ENCODE peak calls at places on chromosomes 1 and 21, in nine cellular contexts. W, G, C, X, V, F, K, S and E are unnamed samples.
A peak's percentile ranks its signal among the peaks of the same experiment; 100 is the strongest.

GRCh38 chr1:157925419-157926166 is 67.9 kb upstream of the KIRREL1 start:
- DNase-seq in X (no peak), G (no peak), V (no peak), C (no peak), K (no peak), W (no peak), F (no peak), S (no peak), E (no peak)

GRCh38 chr1:196393742-196394141 is 214.5 kb downstream of the KCNT2 start:
- DNase-seq in X (no peak), C (no peak), G (no peak), W (peak; percentile 79), S (no peak), F (no peak), V (no peak), K (no peak), E (no peak)

GRCh38 chr1:231924183-231924582 is 297.6 kb downstream of the DISC1 start:
- DNase-seq in K (no peak), F (no peak), W (no peak), G (no peak), V (no peak), S (no peak), C (no peak), X (no peak), E (no peak)

GRCh38 chr1:100053727-100054126 is 79.0 kb downstream of the SASS6 start:
- DNase-seq in F (no peak), C (no peak), K (no peak), X (no peak), W (no peak), V (no peak), S (no peak), G (no peak), E (no peak)

GRCh38 chr21:38306407-38306806 is 49.6 kb downstream of the KCNJ15 start:
- DNase-seq in G (no peak), X (no peak), F (no peak), K (no peak), C (no peak), V (no peak), S (no peak), W (peak; percentile 95), E (no peak)

GRCh38 chr1:160032165-160032827 is 506 bp upstream of the PIGM start:
- DNase-seq in C (peak; percentile 41), F (no peak), K (no peak), G (peak; percentile 27), S (peak; percentile 11), V (no peak), X (no peak), W (no peak), E (peak; percentile 11)

GRCh38 chr1:57188169-57188568 is 222.4 kb upstream of the C8B start:
- DNase-seq in V (no peak), S (no peak), C (no peak), F (no peak), W (peak; percentile 40), G (no peak), K (no peak), X (no peak), E (no peak)

GRCh38 chr1:66575739-66576138 is 41.8 kb downstream of the SGIP1 start:
- DNase-seq in K (no peak), G (no peak), F (no peak), W (peak; percentile 95), X (peak; percentile 71), S (no peak), V (no peak), C (peak; percentile 55), E (no peak)

GRCh38 chr1:177849130-177849529 is 120.7 kb downstream of the SEC16B start:
- DNase-seq in G (peak; percentile 29), S (no peak), C (no peak), W (peak; percentile 90), K (no peak), V (no peak), X (no peak), F (no peak), E (no peak)

GRCh38 chr1:245240648-245241165 is 85.9 kb downstream of the KIF26B start:
- DNase-seq in C (no peak), V (no peak), S (no peak), G (no peak), K (no peak), X (no peak), F (no peak), W (no peak), E (no peak)

GRCh38 chr1:234242091-234242490 is 131.2 kb upstream of the COA6 start:
- DNase-seq in F (peak; percentile 44), C (no peak), X (no peak), V (no peak), W (no peak), S (no peak), G (no peak), K (no peak), E (no peak)

GRCh38 chr1:67850151-67850551 is 16.9 kb upstream of the GNG12 start:
- DNase-seq in X (no peak), F (no peak), V (no peak), S (peak; percentile 25), G (peak; percentile 25), K (peak; percentile 35), C (peak; percentile 30), W (peak; percentile 68), E (peak; percentile 20)

GRCh38 chr21:36707763-36708511 is 9.0 kb downstream of the SIM2 start:
- DNase-seq in C (no peak), S (no peak), K (no peak), X (no peak), W (no peak), G (no peak), V (no peak), F (peak; percentile 82), E (no peak)

GRCh38 chr1:233289676-233290075 is 5.8 kb downstream of the PCNX2 start:
- DNase-seq in W (no peak), F (no peak), K (no peak), S (no peak), V (no peak), G (no peak), X (no peak), C (no peak), E (no peak)

GRCh38 chr1:15141933-15142647 is 11.5 kb upstream of the TMEM51 start:
- DNase-seq in K (no peak), G (no peak), F (no peak), S (no peak), W (peak; percentile 53), V (no peak), X (no peak), C (peak; percentile 28), E (no peak)

GRCh38 chr1:44785027-44785376 is 3.0 kb downstream of the BEST4 start:
- DNase-seq in F (no peak), G (no peak), C (no peak), V (no peak), W (no peak), S (no peak), K (no peak), X (no peak), E (no peak)
- TF ChIP-seq CTCF in F (no peak), G (no peak), C (no peak), V (no peak), W (no peak), S (peak; percentile 3), K (no peak), X (no peak), E (peak; percentile 43)

GRCh38 chr1:216562383-216562782 is 139.1 kb upstream of the USH2A start:
- DNase-seq in V (no peak), F (no peak), K (no peak), X (no peak), S (no peak), G (peak; percentile 5), C (no peak), W (no peak), E (no peak)
- TF ChIP-seq CTCF in V (no peak), F (peak; percentile 25), K (no peak), X (peak; percentile 58), S (peak; percentile 41), G (peak; percentile 18), C (no peak), W (no peak), E (no peak)

DNA sequence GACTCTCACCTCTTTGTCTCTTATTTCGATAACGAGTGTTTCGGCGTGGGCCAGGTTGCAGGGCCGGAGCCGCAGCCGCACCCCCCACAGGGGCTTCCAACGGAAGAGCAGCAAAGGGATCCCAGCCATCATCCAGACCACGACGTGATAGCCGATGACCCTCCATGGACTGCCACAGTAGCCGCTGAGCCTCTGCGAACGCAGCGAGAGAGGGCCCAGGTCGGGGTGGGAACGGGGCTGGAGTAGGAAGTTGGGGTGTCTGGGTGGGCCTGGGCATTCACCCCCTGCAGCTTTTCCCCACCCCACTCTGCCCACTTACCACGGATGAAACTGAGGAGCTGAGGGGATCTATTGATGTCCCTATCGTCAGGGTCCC is 6.4 kb downstream of the ATP13A2 start:
- DNase-seq in V (no peak), C (no peak), F (no peak), S (no peak), K (no peak), X (no peak), W (no peak), G (no peak), E (no peak)
- TF ChIP-seq CTCF in V (no peak), C (no peak), F (no peak), S (no peak), K (no peak), X (no peak), W (no peak), G (no peak), E (no peak)

GRCh38 chr1:203112451-203112850 is 15.1 kb upstream of the ADORA1 start:
- DNase-seq in W (no peak), V (no peak), G (no peak), C (no peak), K (no peak), S (no peak), F (no peak), X (no peak), E (no peak)

GRCh38 chr1:203113308-203113707 is 14.2 kb upstream of the ADORA1 start:
- DNase-seq in V (no peak), S (no peak), F (peak; percentile 38), X (no peak), K (no peak), W (no peak), G (no peak), C (no peak), E (no peak)

GRCh38 chr1:203114202-203114601 is 13.3 kb upstream of the ADORA1 start:
- DNase-seq in X (no peak), G (no peak), C (no peak), W (no peak), S (no peak), V (no peak), K (no peak), F (peak; percentile 23), E (no peak)

GRCh38 chr1:203117611-203118575 is 9.6 kb upstream of the ADORA1 start:
- DNase-seq in S (no peak), C (peak; percentile 83), G (peak; percentile 43), V (peak; percentile 86), W (peak; percentile 45), K (peak; percentile 52), F (peak; percentile 91), X (peak; percentile 92), E (peak; percentile 74)

GRCh38 chr1:203116048-203116810 is 11.3 kb upstream of the ADORA1 start:
- DNase-seq in V (no peak), X (no peak), F (peak; percentile 78), C (no peak), K (no peak), G (no peak), S (no peak), W (no peak), E (no peak)
- TF ChIP-seq CTCF in V (no peak), X (no peak), F (no peak), C (no peak), K (no peak), G (no peak), S (no peak), W (no peak), E (no peak)